ENCODE peak calls at places on chromosomes 7 and 10, in four cellular contexts. F, I, H and D are unnamed samples.
A peak's percentile ranks its signal among the peaks of the same experiment; 100 is the strongest.

GRCh38 chr7:102933763-102934162 is 21.0 kb downstream of the LRRC17 start:
- DNase-seq in F (no peak), I (no peak), H (no peak), D (no peak)

GRCh38 chr10:132527338-132528063 is 10.1 kb upstream of the INPP5A start:
- DNase-seq in F (no peak), I (no peak), H (no peak), D (no peak)

GRCh38 chr10:1123198-1123597 is 67.0 kb downstream of the WDR37 start:
- DNase-seq in F (no peak), I (no peak), H (no peak), D (peak; percentile 17)

GRCh38 chr10:91096263-91096662 is 124.2 kb upstream of the PCGF5 start:
- DNase-seq in F (no peak), I (no peak), H (no peak), D (no peak)

GRCh38 chr10:28072573-28072972 is 73.7 kb upstream of the ODAD2 start:
- DNase-seq in F (no peak), I (no peak), H (no peak), D (no peak)

GRCh38 chr10:130720235-130720634 is 584.0 kb downstream of the GLRX3 start:
- DNase-seq in F (no peak), I (no peak), H (no peak), D (no peak)

GRCh38 chr7:108204281-108204796 is 74.2 kb upstream of the LAMB4 start:
- DNase-seq in F (no peak), I (no peak), H (no peak), D (no peak)

GRCh38 chr10:102208311-102209035 is 17.6 kb upstream of the ELOVL3 start:
- DNase-seq in F (no peak), I (no peak), H (no peak), D (no peak)

GRCh38 chr7:45259966-45260646 is 102.5 kb downstream of the RAMP3 start:
- DNase-seq in F (peak; percentile 67), I (peak; percentile 79), H (no peak), D (peak; percentile 22)

GRCh38 chr7:135736586-135737305 is 8.8 kb upstream of the SLC13A4 start:
- DNase-seq in F (no peak), I (no peak), H (no peak), D (no peak)

GRCh38 chr7:98372993-98373392 is 27.9 kb downstream of the BAIAP2L1 start:
- DNase-seq in F (no peak), I (no peak), H (no peak), D (no peak)

GRCh38 chr10:124285587-124286527 is 132.9 kb downstream of the OAT start:
- DNase-seq in F (no peak), I (no peak), H (peak; percentile 86), D (no peak)

GRCh38 chr7:26091933-26092332 is 60.1 kb upstream of the NFE2L3 start:
- DNase-seq in F (no peak), I (no peak), H (no peak), D (no peak)

GRCh38 chr7:69742237-69742636 is 144.0 kb downstream of the AUTS2 start:
- DNase-seq in F (no peak), I (no peak), H (no peak), D (no peak)

GRCh38 chr10:103491729-103492364 is 1.7 kb upstream of the NEURL1 start:
- DNase-seq in F (no peak), I (no peak), H (no peak), D (no peak)

GRCh38 chr7:51029586-51030230 is 247.0 kb upstream of the GRB10 start:
- DNase-seq in F (no peak), I (no peak), H (no peak), D (no peak)

GRCh38 chr7:49995681-49996080 is 97.4 kb downstream of the ZPBP start:
- DNase-seq in F (no peak), I (no peak), H (no peak), D (no peak)

GRCh38 chr10:89352039-89352597 is 24.3 kb downstream of the IFIT3 start:
- DNase-seq in F (no peak), I (no peak), H (no peak), D (no peak)

GRCh38 chr10:92773776-92774175 is 74.5 kb upstream of the EXOC6 start:
- DNase-seq in F (no peak), I (no peak), H (no peak), D (no peak)

GRCh38 chr10:33306756-33307519 is 27.5 kb downstream of the NRP1 start:
- DNase-seq in F (no peak), I (no peak), H (no peak), D (no peak)

GRCh38 chr7:22061781-22062180 is 116.1 kb upstream of the CDCA7L start:
- DNase-seq in F (no peak), I (no peak), H (no peak), D (no peak)

GRCh38 chr10:85791846-85792532 is 574.6 kb downstream of the GRID1 start:
- DNase-seq in F (no peak), I (no peak), H (no peak), D (no peak)

GRCh38 chr7:26686448-26686981 is 177.9 kb downstream of the SKAP2 start:
- DNase-seq in F (no peak), I (peak; percentile 21), H (no peak), D (no peak)

GRCh38 chr10:69895759-69896158 is 94.1 kb downstream of the COL13A1 start:
- DNase-seq in F (no peak), I (no peak), H (no peak), D (no peak)
- TF ChIP-seq SPI1 in F (no peak), I (no peak), H (no peak), D (no peak)

DNA sequence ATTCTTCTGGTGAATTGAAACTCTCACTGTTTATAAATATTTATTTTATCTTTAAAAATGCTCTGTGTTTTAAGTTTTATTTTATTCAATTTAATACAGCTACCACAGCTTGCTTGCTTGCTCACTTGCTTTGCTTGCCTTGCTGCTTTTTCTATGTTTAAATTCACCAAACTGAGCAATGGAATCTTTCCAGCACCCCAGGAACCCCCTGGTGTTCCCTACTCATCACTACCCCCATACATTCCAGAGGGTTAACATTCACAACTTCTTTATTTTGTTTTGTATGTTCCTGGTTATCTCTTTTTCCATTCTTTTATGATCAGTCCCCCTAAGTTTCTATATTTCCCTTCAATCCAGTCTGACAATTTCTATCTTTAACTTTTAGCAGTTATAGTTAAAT is 166.5 kb upstream of the COL1A2 start:
- DNase-seq in F (no peak), I (no peak), H (no peak), D (no peak)
- TF ChIP-seq SPI1 in F (no peak), I (no peak), H (no peak), D (no peak)

GRCh38 chr10:4450169-4450568 is 375.8 kb upstream of the AKR1E2 start:
- DNase-seq in F (no peak), I (no peak), H (no peak), D (no peak)

GRCh38 chr10:4453950-4454349 is 372.1 kb upstream of the AKR1E2 start:
- DNase-seq in F (no peak), I (no peak), H (no peak), D (no peak)

GRCh38 chr10:4453276-4453675 is 372.7 kb upstream of the AKR1E2 start:
- DNase-seq in F (no peak), I (no peak), H (no peak), D (no peak)

GRCh38 chr10:4451512-4451911 is 374.5 kb upstream of the AKR1E2 start:
- DNase-seq in F (no peak), I (no peak), H (no peak), D (no peak)

DNA sequence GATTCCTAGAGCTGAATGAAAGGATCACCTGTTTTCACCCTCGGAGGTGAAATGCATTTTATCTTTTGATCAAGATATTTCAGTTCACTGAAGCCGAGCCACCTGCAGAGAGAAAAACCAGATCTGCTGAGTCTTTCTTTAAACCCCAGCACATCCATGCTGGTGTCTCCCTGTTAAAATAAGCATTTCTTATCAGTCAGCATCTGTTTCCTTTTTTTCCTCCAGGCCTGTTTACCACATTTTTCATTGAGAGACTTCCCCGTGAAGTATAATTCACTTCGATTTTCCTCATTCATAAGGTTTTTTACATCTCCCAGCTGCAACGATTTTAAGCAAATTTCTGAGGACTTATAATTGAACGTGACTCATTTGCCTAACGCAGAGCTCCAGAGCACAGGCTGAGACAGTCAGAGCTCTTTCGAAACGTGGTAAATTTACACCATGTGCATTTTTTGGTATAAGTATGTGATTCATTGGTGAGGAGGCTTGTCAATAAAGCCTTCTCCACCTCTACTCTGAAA is 375.0 kb upstream of the AKR1E2 start:
- DNase-seq in F (no peak), I (no peak), H (no peak), D (no peak)
- TF ChIP-seq SPI1 in F (no peak), I (no peak), H (no peak), D (no peak)

GRCh38 chr7:81626008-81626407 is 143.8 kb downstream of the HGF start:
- DNase-seq in F (no peak), I (no peak), H (no peak), D (no peak)

GRCh38 chr7:81623251-81623855 is 146.5 kb downstream of the HGF start:
- DNase-seq in F (no peak), I (no peak), H (no peak), D (no peak)

GRCh38 chr7:81625311-81625651 is 144.6 kb downstream of the HGF start:
- DNase-seq in F (no peak), I (no peak), H (no peak), D (no peak)

GRCh38 chr7:81624021-81624630 is 145.7 kb downstream of the HGF start:
- DNase-seq in F (no peak), I (no peak), H (no peak), D (no peak)

GRCh38 chr7:81624650-81625310 is 145.1 kb downstream of the HGF start:
- DNase-seq in F (no peak), I (no peak), H (no peak), D (no peak)
- TF ChIP-seq SPI1 in F (no peak), I (no peak), H (no peak), D (no peak)

DNA sequence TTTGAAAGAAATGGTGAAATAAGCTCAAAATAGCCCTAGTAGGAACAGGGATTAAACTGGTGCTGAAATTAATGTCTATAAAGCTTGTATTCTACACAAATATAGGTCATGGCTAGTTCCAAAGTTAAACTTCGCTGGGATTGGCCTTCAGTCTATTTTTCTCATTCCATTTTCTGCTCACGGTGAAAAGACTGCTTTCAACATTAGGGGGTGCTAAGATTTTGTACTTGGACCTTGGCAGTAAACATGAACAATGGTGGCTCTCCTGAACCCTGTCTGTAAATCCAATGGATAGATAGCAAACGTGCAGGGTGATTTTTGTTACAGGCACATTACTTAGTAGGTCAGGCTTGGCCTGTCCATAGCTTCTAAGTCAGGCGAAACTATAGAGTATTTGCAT is 36.0 kb upstream of the RSU1 start:
- DNase-seq in F (no peak), I (no peak), H (no peak), D (no peak)
- TF ChIP-seq SPI1 in F (no peak), I (no peak), H (no peak), D (no peak)

GRCh38 chr10:129646921-129647320 is 179.9 kb downstream of the MGMT start:
- DNase-seq in F (no peak), I (no peak), H (no peak), D (no peak)
- TF ChIP-seq SPI1 in F (no peak), I (no peak), H (no peak), D (no peak)

GRCh38 chr10:127986543-127987466 is 79.9 kb downstream of the PTPRE start:
- DNase-seq in F (no peak), I (no peak), H (no peak), D (no peak)
- TF ChIP-seq SPI1 in F (no peak), I (no peak), H (no peak), D (no peak)